ENCODE peak calls at places on chromosomes 3 and 15, in five cellular contexts. J is heart right ventricle, C is cardiac muscle cell, E is cardiac fibroblast, A is A549. O is an unnamed sample.

GRCh38 chr15:36880226-36880912 is 220.0 kb downstream of the MEIS2 start:
- DNase-seq in J (no peak), C (no peak), E (no peak), A (no peak), O (no peak)

GRCh38 chr15:64693134-64693533 is 82.3 kb downstream of the RBPMS2 start:
- DNase-seq in J (no peak), C (peak), E (peak), A (peak), O (no peak)

GRCh38 chr3:11523793-11524160 is 119.9 kb downstream of the VGLL4 start:
- DNase-seq in J (no peak), C (no peak), E (no peak), A (no peak), O (no peak)

GRCh38 chr3:43005253-43005652 is 26.1 kb downstream of the GASK1A start:
- DNase-seq in J (no peak), C (no peak), E (no peak), A (no peak), O (no peak)

GRCh38 chr3:40719660-40720287 is 195.0 kb downstream of the ZNF621 start:
- DNase-seq in J (no peak), C (peak), E (peak), A (peak), O (no peak)

GRCh38 chr15:69395460-69395859 is 18.7 kb upstream of the KIF23 start:
- DNase-seq in J (no peak), C (no peak), E (no peak), A (no peak), O (no peak)

GRCh38 chr15:51865291-51865690 is 35.8 kb downstream of the TMOD3 start:
- DNase-seq in J (no peak), C (no peak), E (no peak), A (no peak), O (no peak)

GRCh38 chr3:139122612-139123011 is 77.9 kb upstream of the PRR23C start:
- DNase-seq in J (no peak), C (no peak), E (no peak), A (no peak), O (no peak)

GRCh38 chr15:44775923-44776322 is 39.6 kb downstream of the TRIM69 start:
- DNase-seq in J (no peak), C (peak), E (peak), A (no peak), O (no peak)

GRCh38 chr3:111112913-111113312 is 41.3 kb downstream of the NECTIN3 start:
- DNase-seq in J (no peak), C (peak), E (peak), A (no peak), O (no peak)

GRCh38 chr15:96325579-96326331 is 4.7 kb upstream of the NR2F2 start:
- DNase-seq in J (no peak), C (peak), E (peak), A (peak), O (no peak)

GRCh38 chr3:168212664-168213255 is 117.0 kb upstream of the GOLIM4 start:
- DNase-seq in J (no peak), C (no peak), E (peak), A (no peak), O (no peak)

GRCh38 chr15:65666257-65666656 is 44.5 kb downstream of the SLC24A1 start:
- DNase-seq in J (no peak), C (peak), E (peak), A (peak), O (no peak)

GRCh38 chr3:12994357-12994606 is 78.9 kb downstream of the IQSEC1 start:
- DNase-seq in J (peak), C (no peak), E (no peak), A (peak), O (peak)

GRCh38 chr15:69782809-69783208 is 314.9 kb downstream of the TLE3 start:
- DNase-seq in J (no peak), C (no peak), E (no peak), A (no peak), O (no peak)

GRCh38 chr3:77795013-77795412 is 755.1 kb downstream of the ROBO2 start:
- DNase-seq in J (no peak), C (no peak), E (no peak), A (no peak), O (no peak)

GRCh38 chr3:138950701-138951100 is 3.7 kb downstream of the FOXL2NB start:
- DNase-seq in J (no peak), C (no peak), E (no peak), A (no peak), O (no peak)

GRCh38 chr3:101230618-101231017 is 89.8 kb downstream of the IMPG2 start:
- DNase-seq in J (no peak), C (no peak), E (no peak), A (no peak), O (no peak)

GRCh38 chr15:92059036-92059970 is 205.8 kb downstream of the SLCO3A1 start:
- DNase-seq in J (peak), C (no peak), E (no peak), A (no peak), O (no peak)

GRCh38 chr15:51621917-51622268 is 678 bp downstream of the DMXL2 start:
- DNase-seq in J (peak), C (peak), E (peak), A (peak), O (no peak)

GRCh38 chr15:40346579-40347558 is 4.0 kb upstream of the PHGR1 start:
- DNase-seq in J (no peak), C (no peak), E (no peak), A (no peak), O (no peak)

GRCh38 chr15:98562361-98562791 is 86.0 kb upstream of the IGF1R start:
- DNase-seq in J (no peak), C (no peak), E (no peak), A (no peak), O (no peak)

GRCh38 chr15:20344601-20345400 is 196.8 kb downstream of the GOLGA6L6 start:
- DNase-seq in J (no peak), C (no peak), E (no peak), A (peak), O (no peak)

GRCh38 chr3:133237380-133237779 is 162.5 kb upstream of the BFSP2 start:
- DNase-seq in J (no peak), C (peak), E (peak), A (no peak), O (no peak)

GRCh38 chr15:72271895-72272212 is 500 bp downstream of the PARP6 start:
- DNase-seq in J (no peak), C (peak), E (peak), A (peak), O (no peak)

GRCh38 chr3:155560594-155560993 is 184.3 kb downstream of the PLCH1 start:
- DNase-seq in J (no peak), C (no peak), E (no peak), A (peak), O (no peak)

GRCh38 chr3:14925729-14926591 is 21.4 kb upstream of the NR2C2 start:
- DNase-seq in J (no peak), C (peak), E (peak), A (peak), O (peak)

GRCh38 chr15:99486371-99487336 is 79.1 kb upstream of the MEF2A start:
- DNase-seq in J (peak), C (peak), E (peak), A (peak), O (peak)

GRCh38 chr3:12286927-12287726 is 1.7 kb upstream of the PPARG start:
- DNase-seq in J (peak), C (peak), E (peak), A (peak), O (no peak)

GRCh38 chr3:53132347-53132746 is 2.1 kb upstream of the RFT1 start:
- DNase-seq in J (no peak), C (no peak), E (peak), A (peak), O (no peak)

GRCh38 chr3:129068291-129068886 is 7.8 kb downstream of the GP9 start:
- DNase-seq in J (no peak), C (peak), E (no peak), A (no peak), O (no peak)

GRCh38 chr3:52041118-52041847 is 15.1 kb downstream of the DUSP7 start:
- DNase-seq in J (no peak), C (no peak), E (no peak), A (no peak), O (no peak)

GRCh38 chr3:57164606-57165573 is at the start of gene IL17RD:
- DNase-seq in J (peak), C (peak), E (peak), A (peak), O (peak)

GRCh38 chr15:76787273-76787672 is 117.9 kb downstream of the SCAPER start:
- DNase-seq in J (no peak), C (no peak), E (no peak), A (no peak), O (no peak)

GRCh38 chr15:101501703-101502373 is 12.3 kb upstream of the PCSK6 start:
- DNase-seq in J (no peak), C (peak), E (peak), A (peak), O (peak)

GRCh38 chr3:149080699-149081091 is 5.6 kb downstream of the HLTF start:
- DNase-seq in J (no peak), C (peak), E (peak), A (no peak), O (no peak)

GRCh38 chr15:69451951-69452701 is 492 bp upstream of the RPLP1 start:
- DNase-seq in J (no peak), C (peak), E (peak), A (peak), O (no peak)

GRCh38 chr3:107753988-107754387 is 231.2 kb downstream of the BBX start:
- DNase-seq in J (no peak), C (no peak), E (no peak), A (no peak), O (no peak)

GRCh38 chr3:38030126-38031021 is 932 bp upstream of the PLCD1 start:
- DNase-seq in J (no peak), C (no peak), E (no peak), A (no peak), O (no peak)

DNA sequence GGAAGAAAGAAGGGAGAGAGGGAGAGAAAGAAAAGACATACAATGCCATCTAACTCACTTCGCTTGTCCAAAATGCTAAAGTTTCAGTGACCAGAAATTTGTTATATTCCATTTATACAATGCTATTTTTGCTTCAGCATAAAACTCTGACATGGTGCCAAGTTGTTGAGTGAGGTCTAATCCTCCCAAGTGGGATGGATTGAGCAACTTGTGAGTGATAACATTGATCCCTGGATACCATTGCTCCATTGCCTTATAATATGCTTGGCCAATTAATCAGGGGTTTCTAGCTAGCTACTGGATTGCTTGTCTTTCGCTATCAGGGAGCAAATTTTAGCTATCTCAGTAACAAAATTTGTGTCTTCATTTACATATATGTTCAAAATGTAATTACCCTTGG is 615.6 kb upstream of the DPPA4 start:
- DNase-seq in J (no peak), C (peak), E (peak), A (no peak), O (no peak)
- H3K4me3 ChIP-seq in J (no peak), C (no peak), E (no peak), A (no peak), O (no peak)

GRCh38 chr15:31179683-31180082 is 78.2 kb upstream of the TRPM1 start:
- DNase-seq in J (no peak), C (no peak), E (no peak), A (no peak), O (no peak)
- TF ChIP-seq CTCF in J (no peak), C (no peak), E (no peak), A (no peak), O (no peak)

GRCh38 chr3:31488475-31489017 is 44.2 kb upstream of the STT3B start:
- DNase-seq in J (no peak), C (no peak), E (no peak), A (no peak), O (no peak)

GRCh38 chr3:31493187-31493586 is 39.5 kb upstream of the STT3B start:
- DNase-seq in J (no peak), C (no peak), E (no peak), A (no peak), O (no peak)

GRCh38 chr3:31490502-31490901 is 42.2 kb upstream of the STT3B start:
- DNase-seq in J (no peak), C (no peak), E (no peak), A (no peak), O (no peak)

GRCh38 chr3:31495971-31496370 is 36.8 kb upstream of the STT3B start:
- DNase-seq in J (no peak), C (peak), E (peak), A (no peak), O (no peak)

DNA sequence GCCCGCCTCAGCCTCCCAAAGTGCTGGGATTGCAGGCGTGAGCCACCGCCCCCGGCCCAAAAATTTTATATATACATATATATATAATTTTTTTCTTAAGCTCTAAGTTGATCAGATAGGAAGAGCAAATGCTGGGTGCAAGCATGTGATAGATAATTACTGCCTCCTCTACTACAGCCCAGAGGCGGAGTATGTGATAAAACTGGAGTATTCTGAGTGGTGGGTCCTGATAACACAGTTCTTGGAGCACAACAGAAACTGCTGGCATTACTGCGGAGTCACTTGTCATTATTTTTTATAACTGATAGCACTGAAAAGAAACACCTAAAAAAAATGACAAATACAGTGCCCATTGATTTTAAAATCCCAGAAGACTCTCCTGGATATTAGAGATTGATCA is 41.1 kb upstream of the STT3B start:
- DNase-seq in J (no peak), C (no peak), E (no peak), A (no peak), O (no peak)
- H3K4me3 ChIP-seq in J (no peak), C (no peak), E (no peak), A (no peak), O (no peak)

DNA sequence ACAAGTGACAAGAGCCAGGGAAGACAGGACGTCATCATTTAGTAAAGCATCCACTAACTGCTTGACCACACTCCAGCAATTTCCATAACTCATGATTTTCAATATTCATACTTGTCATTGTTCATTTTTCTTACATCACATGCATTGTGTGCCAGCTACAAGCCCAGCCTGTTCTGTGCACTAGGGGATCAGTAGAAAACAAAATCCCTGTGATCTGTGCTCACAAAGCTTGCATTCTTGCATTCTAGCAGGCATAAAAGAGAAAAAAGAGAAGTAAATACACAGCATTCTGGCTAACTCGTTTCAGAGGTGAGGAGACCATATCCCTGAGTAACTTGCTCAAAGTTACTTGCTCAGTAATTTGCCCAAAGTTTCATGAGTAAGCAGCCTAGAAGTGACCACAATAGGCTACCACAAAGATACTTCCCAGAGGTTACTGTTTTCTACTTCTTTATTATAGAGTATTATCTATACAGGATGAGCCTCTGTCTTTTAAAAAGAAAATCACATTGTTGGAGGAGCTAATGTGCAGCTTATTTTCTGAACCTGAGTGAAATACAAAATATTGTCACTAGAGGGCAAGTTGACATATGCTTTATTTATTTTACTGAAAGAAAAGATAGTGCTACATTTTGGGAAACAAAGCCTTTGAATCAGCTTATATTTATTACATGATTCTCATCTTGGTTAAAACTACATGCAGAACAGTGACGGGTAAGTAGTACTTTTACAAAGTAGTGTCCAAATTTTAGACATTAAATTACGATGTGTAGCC is 701.4 kb upstream of the LMCD1 start:
- DNase-seq in J (no peak), C (peak), E (peak), A (no peak), O (no peak)
- TF ChIP-seq CTCF in J (peak), C (peak), E (peak), A (no peak), O (no peak)

GRCh38 chr3:125166581-125166980 is 46.0 kb downstream of the SLC12A8 start:
- DNase-seq in J (no peak), C (peak), E (no peak), A (no peak), O (no peak)
- H3K4me3 ChIP-seq in J (no peak), C (no peak), E (no peak), A (no peak), O (no peak)

DNA sequence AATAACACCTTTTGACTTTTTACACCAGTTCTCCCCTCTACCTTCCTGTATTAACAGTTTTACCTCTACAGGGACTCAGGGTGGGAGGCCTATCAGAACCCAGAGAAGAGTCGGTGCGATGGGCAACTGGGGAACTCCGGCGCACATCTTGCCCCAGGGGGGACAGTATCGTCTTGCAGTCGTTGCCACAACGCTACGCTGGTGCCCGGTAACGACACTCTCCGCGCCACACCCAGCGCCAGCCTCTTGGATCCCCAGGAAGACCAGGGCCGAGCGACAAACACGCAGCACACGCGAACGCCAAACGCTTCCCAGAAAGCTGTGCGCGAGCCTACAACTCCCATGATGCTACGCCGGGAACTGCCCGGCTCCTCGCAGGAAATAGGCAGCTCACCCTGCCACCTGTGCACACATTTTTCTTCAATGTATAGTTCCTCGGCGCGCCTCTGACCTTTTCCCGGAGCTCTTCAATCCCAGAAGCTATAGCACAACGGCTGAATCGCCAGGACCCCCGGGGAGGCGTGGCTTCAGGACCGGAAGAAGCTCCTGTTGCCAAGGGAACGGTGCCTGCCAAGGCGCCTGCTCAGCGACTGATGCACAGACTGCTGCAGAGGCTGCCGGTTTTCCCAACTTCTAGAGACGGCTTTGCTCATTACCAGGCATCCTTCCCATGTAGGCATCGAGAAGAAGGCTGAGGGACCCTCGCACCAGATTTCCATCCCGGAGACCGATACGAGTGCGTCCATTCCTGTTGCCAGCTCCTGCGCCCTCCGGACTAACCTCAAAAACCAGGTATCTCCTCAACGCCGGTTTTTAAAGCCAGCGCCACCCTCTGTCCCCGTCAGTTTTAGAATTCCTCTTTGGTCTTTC is at the start of gene ARL6:
- DNase-seq in J (peak), C (peak), E (peak), A (peak), O (peak)
- TF ChIP-seq CTCF in J (no peak), C (peak), E (no peak), A (peak), O (no peak)

GRCh38 chr15:60152386-60152785 is 148.3 kb downstream of the FOXB1 start:
- DNase-seq in J (no peak), C (no peak), E (no peak), A (no peak), O (no peak)

GRCh38 chr15:60154764-60155163 is 150.7 kb downstream of the FOXB1 start:
- DNase-seq in J (no peak), C (no peak), E (no peak), A (no peak), O (no peak)

DNA sequence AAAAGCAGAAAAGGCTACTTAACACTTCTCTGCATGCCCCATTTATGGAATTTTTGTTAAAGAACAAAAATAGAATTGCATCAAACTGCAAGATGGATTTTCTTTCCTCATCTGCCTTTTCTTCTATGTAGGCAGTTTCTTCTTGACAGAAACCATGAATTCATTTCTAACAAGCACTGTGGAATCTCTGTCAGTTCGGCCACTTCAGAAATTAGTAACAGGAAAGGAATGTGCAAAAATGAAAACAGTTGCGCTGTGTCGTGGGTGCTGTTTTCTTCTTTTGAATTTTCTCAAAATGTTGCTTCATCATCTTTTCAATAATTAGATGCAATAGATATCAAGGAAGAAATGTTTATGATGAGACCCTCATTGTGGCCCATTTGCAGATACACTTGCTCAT is 151.6 kb downstream of the FOXB1 start:
- DNase-seq in J (no peak), C (peak), E (peak), A (no peak), O (no peak)
- H3K4me3 ChIP-seq in J (no peak), C (no peak), E (no peak), A (no peak), O (no peak)

GRCh38 chr3:49656541-49657112 is 17.5 kb upstream of the APEH start:
- DNase-seq in J (no peak), C (peak), E (peak), A (no peak), O (no peak)
- TF ChIP-seq CTCF in J (no peak), C (peak), E (peak), A (no peak), O (no peak)

O was measured in gastrocnemius medialis.